ENCODE peak calls at places on chromosome 13, in four cellular contexts. Z is HCT116; P is stimulated activated CD4-positive, alpha-beta T cell treated with anti-CD3 and anti-CD28 coated beads, Interleukin-1b, Interleukin-23, amount 100 ng/mL, for 1 hour; D is mucosa of gallbladder. V is an unnamed sample.

GRCh38 chr13:110436786-110437370 is 124.6 kb downstream of the RAB20 start:
- DNase-seq in Z (no peak), P (no peak), D (no peak), V (no peak)

GRCh38 chr13:95677564-95678386 is 836 bp downstream of the DNAJC3 start:
- DNase-seq in Z (no peak), P (no peak), D (no peak), V (no peak)

GRCh38 chr13:38662362-38662761 is 24.5 kb upstream of the FREM2 start:
- DNase-seq in Z (no peak), P (no peak), D (no peak), V (no peak)

GRCh38 chr13:74570834-74571233 is 436.6 kb upstream of the KLF12 start:
- DNase-seq in Z (peak), P (no peak), D (no peak), V (no peak)

GRCh38 chr13:111916201-111916600 is 150.7 kb upstream of the SOX1 start:
- DNase-seq in Z (no peak), P (no peak), D (no peak), V (no peak)

GRCh38 chr13:47256618-47257017 is 359.8 kb upstream of the HTR2A start:
- DNase-seq in Z (no peak), P (no peak), D (no peak), V (no peak)

GRCh38 chr13:95481051-95481775 is 71.3 kb upstream of the CLDN10 start:
- DNase-seq in Z (no peak), P (no peak), D (no peak), V (no peak)

GRCh38 chr13:46617382-46617781 is 64.4 kb downstream of the LRCH1 start:
- DNase-seq in Z (no peak), P (no peak), D (no peak), V (no peak)

GRCh38 chr13:114067886-114068722 is 64.3 kb downstream of the RASA3 start:
- DNase-seq in Z (no peak), P (no peak), D (no peak), V (no peak)

GRCh38 chr13:24618219-24618955 is 61.8 kb upstream of the ATP12A start:
- DNase-seq in Z (no peak), P (no peak), D (no peak), V (no peak)

GRCh38 chr13:91359566-91359965 is 12.1 kb downstream of the MIR17HG start:
- DNase-seq in Z (no peak), P (no peak), D (no peak), V (no peak)

GRCh38 chr13:29674532-29674931 is 79.0 kb upstream of the SLC7A1 start:
- DNase-seq in Z (no peak), P (no peak), D (no peak), V (no peak)

GRCh38 chr13:100652510-100652909 is 22.1 kb downstream of the TMTC4 start:
- DNase-seq in Z (no peak), P (no peak), D (no peak), V (no peak)

GRCh38 chr13:113078895-113079720 is 26.5 kb upstream of the F7 start:
- DNase-seq in Z (no peak), P (no peak), D (no peak), V (no peak)

GRCh38 chr13:109783815-109784589 is 2.4 kb downstream of the IRS2 start:
- DNase-seq in Z (no peak), P (no peak), D (no peak), V (no peak)

GRCh38 chr13:28333204-28333900 is 161.6 kb downstream of the FLT1 start:
- DNase-seq in Z (no peak), P (no peak), D (no peak), V (no peak)

GRCh38 chr13:39385621-39386231 is 217.3 kb downstream of the LHFPL6 start:
- DNase-seq in Z (no peak), P (no peak), D (no peak), V (peak)

GRCh38 chr13:103638706-103639105 is 572.5 kb upstream of the SLC10A2 start:
- DNase-seq in Z (no peak), P (no peak), D (no peak), V (no peak)

GRCh38 chr13:29546662-29547061 is 48.8 kb downstream of the SLC7A1 start:
- DNase-seq in Z (no peak), P (no peak), D (no peak), V (no peak)

GRCh38 chr13:72221276-72221962 is 354.4 kb upstream of the DACH1 start:
- DNase-seq in Z (peak), P (no peak), D (no peak), V (no peak)

GRCh38 chr13:24995225-24995804 is 100.6 kb upstream of the PABPC3 start:
- DNase-seq in Z (peak), P (peak), D (peak), V (peak)

GRCh38 chr13:37263881-37264280 is 158.4 kb upstream of the CSNK1A1L start:
- DNase-seq in Z (no peak), P (no peak), D (no peak), V (no peak)

GRCh38 chr13:110420626-110421025 is 113.5 kb downstream of the COL4A2 start:
- DNase-seq in Z (no peak), P (no peak), D (no peak), V (no peak)

GRCh38 chr13:98576215-98576945 is 527 bp downstream of the STK24 start:
- DNase-seq in Z (no peak), P (no peak), D (no peak), V (peak)

GRCh38 chr13:113649212-113649611 is 8.8 kb downstream of the ATP4B start:
- DNase-seq in Z (no peak), P (no peak), D (no peak), V (no peak)

GRCh38 chr13:78875792-78876580 is 217.0 kb upstream of the OBI1 start:
- DNase-seq in Z (no peak), P (no peak), D (no peak), V (no peak)

GRCh38 chr13:40484981-40485380 is 181.5 kb downstream of the FOXO1 start:
- DNase-seq in Z (no peak), P (no peak), D (no peak), V (no peak)

GRCh38 chr13:80141114-80141849 is 199.6 kb downstream of the SPRY2 start:
- DNase-seq in Z (no peak), P (no peak), D (peak), V (no peak)

GRCh38 chr13:90272356-90272755 is 1075.1 kb upstream of the MIR17HG start:
- DNase-seq in Z (no peak), P (no peak), D (no peak), V (no peak)

GRCh38 chr13:113448885-113449692 is 4.2 kb downstream of the ADPRHL1 start:
- DNase-seq in Z (peak), P (no peak), D (peak), V (peak)

GRCh38 chr13:59846845-59847620 is 316.7 kb downstream of the DIAPH3 start:
- DNase-seq in Z (no peak), P (no peak), D (no peak), V (no peak)

GRCh38 chr13:36981156-36981743 is 17.9 kb downstream of the ALG5 start:
- DNase-seq in Z (no peak), P (no peak), D (no peak), V (peak)

GRCh38 chr13:32791545-32792172 is 205.4 kb downstream of the PDS5B start:
- DNase-seq in Z (no peak), P (no peak), D (no peak), V (no peak)

GRCh38 chr13:43054803-43055802 is 31.7 kb downstream of the DNAJC15 start:
- DNase-seq in Z (no peak), P (no peak), D (no peak), V (peak)

V was measured in COR-L47.